ENCODE peak calls at places on chromosomes 3 and 15, in nine cellular contexts. P is astrocyte of the spinal cord, F is psoas muscle, S is naive B cell, K is head of caudate nucleus, J is GM19239, H is non-pigmented ciliary epithelial cell, W is kidney glomerular epithelial cell, V is iPS-NIHi11. X is an unnamed sample.

GRCh38 chr3:128649264-128649663 is 1.4 kb downstream of the RPN1 start:
- DNase-seq in P (peak), F (no peak), S (no peak), K (no peak), J (no peak), H (no peak), W (no peak), V (no peak), X (peak)

GRCh38 chr3:126528800-126529541 is 5.0 kb downstream of the CHST13 start:
- DNase-seq in P (no peak), F (peak), S (no peak), K (no peak), J (no peak), H (no peak), W (peak), V (no peak), X (no peak)

GRCh38 chr3:157104928-157105652 is 54.9 kb downstream of the CCNL1 start:
- DNase-seq in P (no peak), F (no peak), S (peak), K (no peak), J (peak), H (no peak), W (no peak), V (peak), X (peak)

GRCh38 chr15:98611808-98612207 is 36.5 kb upstream of the IGF1R start:
- DNase-seq in P (no peak), F (no peak), S (no peak), K (no peak), J (no peak), H (no peak), W (no peak), V (no peak), X (no peak)

GRCh38 chr3:66598168-66598567 is 97.3 kb upstream of the LRIG1 start:
- DNase-seq in P (peak), F (no peak), S (no peak), K (no peak), J (no peak), H (peak), W (no peak), V (no peak), X (no peak)

GRCh38 chr15:77069521-77070121 is 1.3 kb downstream of the TSPAN3 start:
- DNase-seq in P (no peak), F (no peak), S (no peak), K (no peak), J (no peak), H (no peak), W (peak), V (no peak), X (no peak)

GRCh38 chr15:78638658-78639314 is 2.2 kb downstream of the CHRNB4 start:
- DNase-seq in P (peak), F (no peak), S (peak), K (peak), J (peak), H (no peak), W (peak), V (peak), X (no peak)

GRCh38 chr3:9247361-9248231 is 1.9 kb downstream of the SRGAP3 start:
- DNase-seq in P (no peak), F (no peak), S (no peak), K (peak), J (no peak), H (no peak), W (no peak), V (no peak), X (no peak)

GRCh38 chr3:100540791-100541334 is 48.4 kb downstream of the TMEM45A start:
- DNase-seq in P (no peak), F (no peak), S (no peak), K (no peak), J (no peak), H (no peak), W (no peak), V (no peak), X (no peak)

GRCh38 chr15:63347074-63347859 is 34.4 kb downstream of the CA12 start:
- DNase-seq in P (no peak), F (no peak), S (no peak), K (no peak), J (no peak), H (no peak), W (peak), V (no peak), X (no peak)

GRCh38 chr15:31178705-31179104 is 77.2 kb upstream of the TRPM1 start:
- DNase-seq in P (no peak), F (no peak), S (no peak), K (no peak), J (no peak), H (no peak), W (no peak), V (no peak), X (no peak)

GRCh38 chr3:123667784-123668183 is 82.9 kb upstream of the HACD2 start:
- DNase-seq in P (no peak), F (no peak), S (peak), K (no peak), J (no peak), H (no peak), W (peak), V (no peak), X (no peak)

GRCh38 chr3:151367448-151367847 is 17.1 kb downstream of the P2RY12 start:
- DNase-seq in P (no peak), F (no peak), S (no peak), K (no peak), J (no peak), H (no peak), W (peak), V (no peak), X (no peak)

GRCh38 chr3:177193706-177194268 is 3.5 kb downstream of the TBL1XR1 start:
- DNase-seq in P (no peak), F (no peak), S (no peak), K (no peak), J (no peak), H (no peak), W (no peak), V (no peak), X (no peak)

GRCh38 chr3:17386432-17386831 is 356.0 kb downstream of the TBC1D5 start:
- DNase-seq in P (no peak), F (no peak), S (no peak), K (no peak), J (no peak), H (no peak), W (no peak), V (no peak), X (no peak)

GRCh38 chr15:80849308-80849707 is 70.1 kb downstream of the CEMIP start:
- DNase-seq in P (peak), F (no peak), S (no peak), K (no peak), J (no peak), H (peak), W (peak), V (no peak), X (no peak)

GRCh38 chr3:4290272-4290893 is 12.8 kb upstream of the SETMAR start:
- DNase-seq in P (peak), F (no peak), S (peak), K (peak), J (peak), H (no peak), W (peak), V (peak), X (no peak)

GRCh38 chr15:73334086-73334485 is 34.7 kb downstream of the HCN4 start:
- DNase-seq in P (no peak), F (no peak), S (no peak), K (no peak), J (no peak), H (no peak), W (no peak), V (no peak), X (no peak)

GRCh38 chr3:123618768-123619484 is 34.1 kb upstream of the HACD2 start:
- DNase-seq in P (peak), F (peak), S (peak), K (peak), J (no peak), H (no peak), W (no peak), V (no peak), X (peak)

GRCh38 chr15:89814112-89814742 is 425 bp downstream of the ANPEP start:
- DNase-seq in P (no peak), F (peak), S (peak), K (no peak), J (no peak), H (no peak), W (no peak), V (no peak), X (no peak)

GRCh38 chr15:79849789-79850188 is 47.0 kb downstream of the MTHFS start:
- DNase-seq in P (peak), F (no peak), S (no peak), K (peak), J (no peak), H (no peak), W (no peak), V (peak), X (no peak)

GRCh38 chr3:123072152-123072551 is 5.3 kb downstream of the PDIA5 start:
- DNase-seq in P (no peak), F (no peak), S (no peak), K (no peak), J (no peak), H (no peak), W (no peak), V (no peak), X (no peak)

GRCh38 chr15:72685925-72686794 is at the start of the genes BBS4 and HIGD2B:
- DNase-seq in P (peak), F (peak), S (peak), K (peak), J (peak), H (no peak), W (no peak), V (peak), X (no peak)

GRCh38 chr3:15440891-15441290 is 13.5 kb downstream of the EAF1 start:
- DNase-seq in P (peak), F (no peak), S (no peak), K (no peak), J (no peak), H (no peak), W (no peak), V (no peak), X (no peak)

GRCh38 chr3:9080165-9080564 is 116.9 kb upstream of the RAD18 start:
- DNase-seq in P (no peak), F (no peak), S (no peak), K (no peak), J (no peak), H (no peak), W (no peak), V (no peak), X (no peak)

GRCh38 chr15:72733941-72734738 is 48.1 kb downstream of the BBS4 start:
- DNase-seq in P (no peak), F (no peak), S (no peak), K (no peak), J (no peak), H (no peak), W (no peak), V (no peak), X (no peak)

GRCh38 chr3:8204846-8205624 is 296.6 kb upstream of the LMCD1 start:
- DNase-seq in P (peak), F (no peak), S (no peak), K (no peak), J (no peak), H (no peak), W (no peak), V (no peak), X (no peak)

GRCh38 chr3:4447600-4448561 is 19.2 kb downstream of the SUMF1 start:
- DNase-seq in P (no peak), F (no peak), S (no peak), K (no peak), J (no peak), H (no peak), W (no peak), V (peak), X (no peak)

GRCh38 chr3:194685723-194686413 is at the start of gene FAM43A:
- DNase-seq in P (peak), F (peak), S (peak), K (peak), J (no peak), H (peak), W (peak), V (peak), X (peak)

GRCh38 chr3:156787926-156788663 is 38.1 kb upstream of the LEKR1 start:
- DNase-seq in P (peak), F (no peak), S (no peak), K (no peak), J (no peak), H (peak), W (peak), V (no peak), X (no peak)

GRCh38 chr3:21377366-21377765 is 373.6 kb downstream of the ZNF385D start:
- DNase-seq in P (no peak), F (no peak), S (no peak), K (no peak), J (no peak), H (no peak), W (no peak), V (no peak), X (no peak)

GRCh38 chr15:72229947-72230196 is 1.1 kb downstream of the PKM start:
- DNase-seq in P (no peak), F (no peak), S (no peak), K (no peak), J (no peak), H (no peak), W (no peak), V (no peak), X (no peak)

GRCh38 chr15:99090938-99091337 is 13.9 kb upstream of the SYNM start:
- DNase-seq in P (no peak), F (peak), S (no peak), K (no peak), J (no peak), H (no peak), W (no peak), V (no peak), X (no peak)

GRCh38 chr15:60535265-60535664 is 56.3 kb upstream of the ICE2 start:
- DNase-seq in P (no peak), F (no peak), S (no peak), K (no peak), J (no peak), H (no peak), W (no peak), V (no peak), X (no peak)

X was measured in DMS79.